ENCODE peak calls at places on chromosomes 6 and 20, in six cellular contexts. One of them, this sample, is unnamed.

GRCh38 chr6:74199146-74199680 is 503.2 kb downstream of the CD109 start:
- DNase-seq in progenitor cell of endocrine pancreas: no peak
- DNase-seq in hepatocyte: no peak
- DNase-seq in endothelial cell: no peak
- DNase-seq in heart left ventricle: no peak
- DNase-seq in uterus: no peak
- DNase-seq in this sample: no peak

GRCh38 chr20:45957021-45957941 is 14.7 kb downstream of the ZNF335 start:
- DNase-seq in progenitor cell of endocrine pancreas: no peak
- DNase-seq in hepatocyte: no peak
- DNase-seq in endothelial cell: no peak
- DNase-seq in heart left ventricle: no peak
- DNase-seq in uterus: no peak
- DNase-seq in this sample: no peak

GRCh38 chr6:163405412-163406309 is 8.9 kb upstream of the QKI start:
- DNase-seq in progenitor cell of endocrine pancreas: no peak
- DNase-seq in hepatocyte: peak; percentile 30
- DNase-seq in endothelial cell: no peak
- DNase-seq in heart left ventricle: peak; percentile 86
- DNase-seq in uterus: peak; percentile 26
- DNase-seq in this sample: no peak

GRCh38 chr20:3744806-3745685 is 12.6 kb downstream of the HSPA12B start:
- DNase-seq in progenitor cell of endocrine pancreas: no peak
- DNase-seq in hepatocyte: peak; percentile 85
- DNase-seq in endothelial cell: peak; percentile 80
- DNase-seq in heart left ventricle: peak; percentile 72
- DNase-seq in uterus: peak; percentile 67
- DNase-seq in this sample: peak; percentile 21

GRCh38 chr6:71665931-71666330 is 220.4 kb upstream of the RIMS1 start:
- DNase-seq in progenitor cell of endocrine pancreas: no peak
- DNase-seq in hepatocyte: no peak
- DNase-seq in endothelial cell: no peak
- DNase-seq in heart left ventricle: no peak
- DNase-seq in uterus: no peak
- DNase-seq in this sample: peak; percentile 1

GRCh38 chr6:16758163-16758975 is 2.9 kb downstream of the ATXN1 start:
- DNase-seq in progenitor cell of endocrine pancreas: no peak
- DNase-seq in hepatocyte: peak; percentile 26
- DNase-seq in endothelial cell: peak; percentile 4
- DNase-seq in heart left ventricle: no peak
- DNase-seq in uterus: no peak
- DNase-seq in this sample: peak; percentile 58

GRCh38 chr20:20450461-20451027 is 82.6 kb downstream of the INSM1 start:
- DNase-seq in progenitor cell of endocrine pancreas: no peak
- DNase-seq in hepatocyte: no peak
- DNase-seq in endothelial cell: no peak
- DNase-seq in heart left ventricle: peak; percentile 66
- DNase-seq in uterus: no peak
- DNase-seq in this sample: peak; percentile 7

GRCh38 chr6:92341224-92341623 is 1078.1 kb downstream of the EPHA7 start:
- DNase-seq in progenitor cell of endocrine pancreas: no peak
- DNase-seq in hepatocyte: no peak
- DNase-seq in endothelial cell: no peak
- DNase-seq in heart left ventricle: no peak
- DNase-seq in uterus: no peak
- DNase-seq in this sample: no peak

GRCh38 chr6:152401978-152402377 is 235.2 kb downstream of the SYNE1 start:
- DNase-seq in progenitor cell of endocrine pancreas: no peak
- DNase-seq in hepatocyte: no peak
- DNase-seq in endothelial cell: no peak
- DNase-seq in heart left ventricle: no peak
- DNase-seq in uterus: no peak
- DNase-seq in this sample: peak; percentile 25

GRCh38 chr20:3168079-3168828 is 5.1 kb downstream of the LZTS3 start:
- DNase-seq in progenitor cell of endocrine pancreas: peak; percentile 54
- DNase-seq in hepatocyte: peak; percentile 87
- DNase-seq in endothelial cell: no peak
- DNase-seq in heart left ventricle: peak; percentile 66
- DNase-seq in uterus: no peak
- DNase-seq in this sample: no peak

GRCh38 chr6:166998256-166999144 is 697 bp upstream of the CEP43 start:
- DNase-seq in progenitor cell of endocrine pancreas: peak; percentile 16
- DNase-seq in hepatocyte: peak; percentile 39
- DNase-seq in endothelial cell: peak; percentile 53
- DNase-seq in heart left ventricle: peak; percentile 37
- DNase-seq in uterus: peak; percentile 22
- DNase-seq in this sample: no peak
- TF ChIP-seq CTCF in progenitor cell of endocrine pancreas: no peak
- TF ChIP-seq CTCF in hepatocyte: no peak
- TF ChIP-seq CTCF in endothelial cell: no peak
- TF ChIP-seq CTCF in heart left ventricle: no peak
- TF ChIP-seq CTCF in uterus: no peak
- TF ChIP-seq CTCF in this sample: no peak

GRCh38 chr20:43938017-43938655 is 23.5 kb downstream of the TOX2 start:
- DNase-seq in progenitor cell of endocrine pancreas: no peak
- DNase-seq in hepatocyte: no peak
- DNase-seq in endothelial cell: no peak
- DNase-seq in heart left ventricle: no peak
- DNase-seq in uterus: no peak
- DNase-seq in this sample: no peak

GRCh38 chr20:43938932-43939761 is 24.5 kb downstream of the TOX2 start:
- DNase-seq in progenitor cell of endocrine pancreas: no peak
- DNase-seq in hepatocyte: peak; percentile 72
- DNase-seq in endothelial cell: no peak
- DNase-seq in heart left ventricle: peak; percentile 75
- DNase-seq in uterus: no peak
- DNase-seq in this sample: peak; percentile 100

GRCh38 chr20:43936805-43937204 is 22.2 kb downstream of the TOX2 start:
- DNase-seq in progenitor cell of endocrine pancreas: no peak
- DNase-seq in hepatocyte: no peak
- DNase-seq in endothelial cell: no peak
- DNase-seq in heart left ventricle: no peak
- DNase-seq in uterus: no peak
- DNase-seq in this sample: no peak

GRCh38 chr20:43936371-43936770 is 21.7 kb downstream of the TOX2 start:
- DNase-seq in progenitor cell of endocrine pancreas: no peak
- DNase-seq in hepatocyte: no peak
- DNase-seq in endothelial cell: no peak
- DNase-seq in heart left ventricle: no peak
- DNase-seq in uterus: no peak
- DNase-seq in this sample: peak; percentile 49

DNA sequence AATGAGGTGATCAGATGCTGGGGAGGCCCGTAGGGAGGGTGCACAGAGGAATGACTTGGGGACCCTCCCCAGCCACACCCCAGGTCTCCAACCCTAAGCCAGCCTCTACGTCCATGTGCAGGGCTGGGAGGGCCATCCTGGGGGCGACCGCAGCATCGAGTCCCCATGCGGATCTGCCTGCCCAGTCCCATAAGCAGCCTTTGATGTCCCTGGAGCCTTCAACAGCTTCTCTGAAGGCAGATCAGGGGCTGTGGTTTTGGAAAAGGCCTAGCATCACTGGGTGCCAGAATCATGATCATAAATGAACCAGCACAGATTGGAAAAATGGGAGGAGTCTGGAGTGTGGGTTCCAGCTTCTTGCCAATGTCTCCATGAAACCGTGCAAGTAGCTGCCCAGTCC is 22.9 kb downstream of the TOX2 start:
- DNase-seq in progenitor cell of endocrine pancreas: no peak
- DNase-seq in hepatocyte: no peak
- DNase-seq in endothelial cell: no peak
- DNase-seq in heart left ventricle: no peak
- DNase-seq in uterus: no peak
- DNase-seq in this sample: no peak
- TF ChIP-seq CTCF in progenitor cell of endocrine pancreas: no peak
- TF ChIP-seq CTCF in hepatocyte: no peak
- TF ChIP-seq CTCF in endothelial cell: no peak
- TF ChIP-seq CTCF in heart left ventricle: no peak
- TF ChIP-seq CTCF in uterus: no peak
- TF ChIP-seq CTCF in this sample: no peak

DNA sequence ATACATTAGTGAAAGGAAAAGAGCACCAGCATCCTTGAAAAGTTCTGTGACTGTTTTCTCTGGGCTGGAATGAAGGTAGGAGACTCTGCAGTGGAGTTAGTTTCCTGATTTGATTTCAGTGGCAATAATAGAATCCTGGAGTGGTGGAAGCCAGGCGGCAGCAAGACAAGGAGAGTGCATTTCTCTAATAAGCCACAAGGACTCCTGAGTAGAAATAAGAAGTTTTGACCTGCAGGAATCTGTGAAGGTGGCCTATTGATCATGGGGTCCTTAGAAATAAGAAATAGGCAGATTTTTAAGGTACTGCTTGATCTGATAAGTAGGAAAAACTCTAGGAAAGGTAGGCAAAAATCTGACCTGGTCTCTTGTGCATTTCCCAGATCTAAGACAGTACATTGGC is 68.4 kb upstream of the ELOVL5 start:
- DNase-seq in progenitor cell of endocrine pancreas: no peak
- DNase-seq in hepatocyte: no peak
- DNase-seq in endothelial cell: no peak
- DNase-seq in heart left ventricle: no peak
- DNase-seq in uterus: no peak
- DNase-seq in this sample: no peak
- TF ChIP-seq CTCF in progenitor cell of endocrine pancreas: peak; percentile 27
- TF ChIP-seq CTCF in hepatocyte: no peak
- TF ChIP-seq CTCF in endothelial cell: peak; percentile 20
- TF ChIP-seq CTCF in heart left ventricle: no peak
- TF ChIP-seq CTCF in uterus: no peak
- TF ChIP-seq CTCF in this sample: peak; percentile 3

DNA sequence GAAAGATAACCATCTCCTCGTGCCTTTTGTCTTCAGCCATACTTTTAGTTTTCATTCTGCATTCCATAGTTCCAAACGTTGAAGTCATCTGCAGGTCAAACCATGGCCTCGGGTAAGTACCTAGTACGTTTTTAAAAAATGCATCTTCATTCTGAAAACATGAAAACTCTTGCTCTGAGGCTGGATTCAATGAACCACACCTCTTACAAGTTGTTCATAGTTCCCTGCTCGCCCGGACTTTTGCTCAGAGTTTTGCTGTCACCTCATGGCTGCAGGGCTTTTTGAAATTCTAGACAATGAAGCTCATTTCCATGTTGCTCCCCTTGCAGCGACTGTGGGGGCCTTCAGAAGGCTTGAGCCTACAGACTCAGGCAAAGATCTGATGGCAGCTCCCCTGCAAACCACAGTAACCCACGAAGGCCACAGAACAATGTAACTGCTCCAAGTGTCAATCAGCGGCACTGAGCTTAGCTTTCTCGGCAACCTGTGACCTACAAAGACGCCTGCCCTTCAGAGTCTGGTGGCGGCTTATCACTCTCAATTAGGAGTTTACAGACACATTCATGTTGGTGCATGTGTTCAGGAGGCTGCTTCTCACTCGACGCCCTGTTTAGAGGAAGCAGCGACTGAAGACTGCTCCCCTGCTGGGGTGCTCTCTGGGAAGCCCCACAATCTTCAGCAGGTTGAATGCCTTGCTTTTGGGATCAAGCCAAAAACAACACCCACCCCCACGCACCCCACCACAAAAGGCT is 61.2 kb downstream of the FOXC1 start:
- DNase-seq in progenitor cell of endocrine pancreas: no peak
- DNase-seq in hepatocyte: no peak
- DNase-seq in endothelial cell: no peak
- DNase-seq in heart left ventricle: no peak
- DNase-seq in uterus: no peak
- DNase-seq in this sample: no peak
- TF ChIP-seq CTCF in progenitor cell of endocrine pancreas: no peak
- TF ChIP-seq CTCF in hepatocyte: no peak
- TF ChIP-seq CTCF in endothelial cell: no peak
- TF ChIP-seq CTCF in heart left ventricle: no peak
- TF ChIP-seq CTCF in uterus: no peak
- TF ChIP-seq CTCF in this sample: no peak

DNA sequence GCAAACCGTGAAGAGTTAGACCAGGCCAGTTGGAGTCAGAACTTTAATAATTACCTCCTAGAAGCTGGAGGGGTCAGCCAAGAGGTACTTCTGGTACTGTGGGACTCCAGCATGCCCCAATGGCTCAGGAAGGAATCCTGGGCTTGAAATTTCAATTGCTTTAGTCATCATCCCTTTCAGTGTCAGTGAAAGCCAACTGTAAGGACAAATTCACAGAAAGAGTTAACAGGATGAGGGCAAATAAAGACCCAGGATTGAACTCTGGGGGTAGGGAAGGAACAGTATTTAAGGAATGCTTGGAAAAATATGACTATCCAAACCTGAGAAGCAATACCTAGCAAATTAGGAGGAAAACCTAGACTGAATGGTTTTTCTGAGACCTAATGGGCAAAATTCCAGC is 735.1 kb upstream of the MARCKS start:
- DNase-seq in progenitor cell of endocrine pancreas: no peak
- DNase-seq in hepatocyte: peak; percentile 40
- DNase-seq in endothelial cell: peak; percentile 5
- DNase-seq in heart left ventricle: no peak
- DNase-seq in uterus: no peak
- DNase-seq in this sample: peak; percentile 91
- TF ChIP-seq CTCF in progenitor cell of endocrine pancreas: no peak
- TF ChIP-seq CTCF in hepatocyte: peak; percentile 5
- TF ChIP-seq CTCF in endothelial cell: no peak
- TF ChIP-seq CTCF in heart left ventricle: no peak
- TF ChIP-seq CTCF in uterus: no peak
- TF ChIP-seq CTCF in this sample: peak; percentile 47

DNA sequence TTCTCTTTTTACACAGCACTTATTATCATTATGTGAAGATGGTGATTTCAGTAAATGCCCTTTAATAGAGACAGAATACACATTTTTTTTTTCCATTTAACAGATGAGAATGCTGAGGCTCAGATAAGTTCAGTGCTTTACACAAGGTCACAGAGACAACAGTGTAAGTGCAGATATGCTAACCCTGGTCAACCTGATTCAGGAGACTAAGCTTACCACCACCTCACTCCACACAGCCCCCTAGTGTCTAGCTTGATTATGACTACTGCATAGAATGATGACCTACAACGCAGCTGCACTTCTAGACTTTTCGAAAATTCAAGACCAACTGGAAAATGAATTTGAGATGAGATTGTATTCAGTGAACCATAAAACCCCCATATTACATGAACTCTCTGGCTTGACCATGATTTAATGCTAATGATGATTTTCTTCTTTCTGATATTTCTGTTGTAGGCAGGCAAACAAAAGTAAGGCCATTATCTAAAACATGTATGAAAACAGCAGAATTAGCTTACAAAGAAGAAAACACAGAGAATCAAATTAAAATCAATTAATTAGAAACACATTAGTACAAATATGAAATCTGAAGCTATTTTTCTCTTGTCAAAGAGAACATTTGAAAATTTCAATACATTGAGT is 212.1 kb upstream of the PHACTR1 start:
- DNase-seq in progenitor cell of endocrine pancreas: no peak
- DNase-seq in hepatocyte: peak; percentile 23
- DNase-seq in endothelial cell: peak; percentile 23
- DNase-seq in heart left ventricle: no peak
- DNase-seq in uterus: no peak
- DNase-seq in this sample: peak; percentile 23
- TF ChIP-seq CTCF in progenitor cell of endocrine pancreas: peak; percentile 45
- TF ChIP-seq CTCF in hepatocyte: peak; percentile 12
- TF ChIP-seq CTCF in endothelial cell: peak; percentile 51
- TF ChIP-seq CTCF in heart left ventricle: no peak
- TF ChIP-seq CTCF in uterus: no peak
- TF ChIP-seq CTCF in this sample: peak; percentile 47

GRCh38 chr6:82589509-82590206 is 226.0 kb downstream of the TPBG start:
- DNase-seq in progenitor cell of endocrine pancreas: no peak
- DNase-seq in hepatocyte: peak; percentile 13
- DNase-seq in endothelial cell: peak; percentile 18
- DNase-seq in heart left ventricle: no peak
- DNase-seq in uterus: no peak
- DNase-seq in this sample: peak; percentile 50
- TF ChIP-seq CTCF in progenitor cell of endocrine pancreas: peak; percentile 28
- TF ChIP-seq CTCF in hepatocyte: peak; percentile 18
- TF ChIP-seq CTCF in endothelial cell: no peak
- TF ChIP-seq CTCF in heart left ventricle: no peak
- TF ChIP-seq CTCF in uterus: no peak
- TF ChIP-seq CTCF in this sample: peak; percentile 26

GRCh38 chr6:134328138-134328537 is 10.2 kb upstream of the SGK1 start:
- DNase-seq in progenitor cell of endocrine pancreas: no peak
- DNase-seq in hepatocyte: no peak
- DNase-seq in endothelial cell: no peak
- DNase-seq in heart left ventricle: no peak
- DNase-seq in uterus: no peak
- DNase-seq in this sample: no peak
- TF ChIP-seq CTCF in progenitor cell of endocrine pancreas: no peak
- TF ChIP-seq CTCF in hepatocyte: no peak
- TF ChIP-seq CTCF in endothelial cell: no peak
- TF ChIP-seq CTCF in heart left ventricle: no peak
- TF ChIP-seq CTCF in uterus: no peak
- TF ChIP-seq CTCF in this sample: no peak